ENCODE peak calls at places on chromosomes 13 and 19, in seven cellular contexts. V is CD4-positive, alpha-beta T cell; B is naive thymus-derived CD8-positive, alpha-beta T cell; P is WERI-Rb-1; T is kidney tubule cell; L is myocyte; I is mucosa of descending colon. U is an unnamed sample.

GRCh38 chr19:19355606-19356139 is 35.0 kb downstream of the MAU2 start:
- DNase-seq in I (no peak), B (no peak), L (no peak), V (no peak), P (no peak), T (no peak), U (no peak)

GRCh38 chr13:23516706-23517105 is 53.5 kb upstream of the TNFRSF19 start:
- DNase-seq in V (no peak), T (no peak), I (no peak), P (no peak), B (no peak), L (no peak), U (no peak)

GRCh38 chr13:27961227-27962085 is 7.7 kb downstream of the CDX2 start:
- DNase-seq in B (no peak), I (no peak), P (no peak), V (no peak), L (no peak), T (no peak), U (no peak)

GRCh38 chr19:47227347-47228167 is 3.4 kb downstream of the BBC3 start:
- DNase-seq in B (peak), P (peak), V (peak), L (peak), I (peak), T (peak), U (peak)

GRCh38 chr19:20964798-20965197 is 41.7 kb downstream of the ZNF85 start:
- DNase-seq in I (no peak), L (no peak), T (no peak), B (no peak), P (peak), V (no peak), U (no peak)

GRCh38 chr13:29693297-29693945 is 97.9 kb upstream of the SLC7A1 start:
- DNase-seq in V (no peak), B (no peak), I (peak), L (no peak), P (no peak), T (no peak), U (no peak)

GRCh38 chr19:49427855-49428546 is 2.8 kb downstream of the GFY start:
- DNase-seq in P (peak), L (no peak), T (peak), B (peak), V (no peak), I (no peak), U (no peak)

GRCh38 chr13:33175991-33176390 is 109.6 kb downstream of the STARD13 start:
- DNase-seq in V (no peak), T (no peak), P (no peak), B (no peak), L (no peak), I (no peak), U (no peak)

GRCh38 chr13:109606404-109607028 is 179.9 kb downstream of the IRS2 start:
- DNase-seq in T (no peak), L (no peak), V (no peak), I (no peak), P (no peak), B (no peak), U (no peak)

GRCh38 chr19:3161453-3161852 is 17.1 kb upstream of the S1PR4 start:
- DNase-seq in L (no peak), T (peak), V (no peak), P (no peak), B (no peak), I (no peak), U (no peak)

GRCh38 chr19:6610934-6611370 is 20.0 kb upstream of the CD70 start:
- DNase-seq in L (peak), V (no peak), B (no peak), T (peak), I (no peak), P (no peak), U (no peak)

GRCh38 chr13:103517066-103517767 is 451.0 kb upstream of the SLC10A2 start:
- DNase-seq in I (peak), B (no peak), V (no peak), P (no peak), T (peak), L (no peak), U (peak)

GRCh38 chr13:28655566-28655965 is 3.4 kb upstream of the POMP start:
- DNase-seq in I (no peak), P (no peak), T (peak), B (no peak), V (no peak), L (peak), U (no peak)

GRCh38 chr13:109529964-109530363 is 256.4 kb downstream of the IRS2 start:
- DNase-seq in P (no peak), I (no peak), L (no peak), V (no peak), T (no peak), B (no peak), U (no peak)

GRCh38 chr13:102185375-102185984 is 216.4 kb downstream of the FGF14 start:
- DNase-seq in T (no peak), I (no peak), L (no peak), V (no peak), P (no peak), B (no peak), U (no peak)

GRCh38 chr13:109336730-109337129 is 449.7 kb downstream of the IRS2 start:
- DNase-seq in V (no peak), L (peak), T (peak), B (no peak), I (no peak), P (no peak), U (no peak)

GRCh38 chr19:4278460-4278901 is 585 bp upstream of the SHD start:
- DNase-seq in P (peak), L (peak), B (no peak), T (no peak), I (no peak), V (no peak), U (no peak)

GRCh38 chr19:40718774-40719391 is 2.0 kb downstream of the ITPKC start:
- DNase-seq in T (peak), P (peak), B (peak), L (peak), I (peak), V (no peak), U (no peak)

GRCh38 chr13:31063734-31064133 is 98.0 kb downstream of the HSPH1 start:
- DNase-seq in T (no peak), P (no peak), I (no peak), B (no peak), V (no peak), L (no peak), U (no peak)

GRCh38 chr19:34171539-34171876 is 796 bp upstream of the LSM14A start:
- DNase-seq in V (no peak), L (no peak), P (no peak), B (no peak), T (peak), I (no peak), U (no peak)

GRCh38 chr13:19123502-19123901 is 58.1 kb downstream of the TUBA3C start:
- DNase-seq in V (no peak), I (no peak), P (no peak), T (no peak), L (no peak), B (no peak), U (no peak)

GRCh38 chr19:17070421-17070820 is 4.8 kb downstream of the HAUS8 start:
- DNase-seq in T (no peak), L (no peak), B (no peak), P (no peak), I (no peak), V (no peak), U (no peak)

GRCh38 chr13:26619321-26619720 is 61.8 kb downstream of the WASF3 start:
- DNase-seq in P (no peak), T (peak), V (no peak), I (no peak), L (peak), B (no peak), U (no peak)

U was measured in NCI-H774.